ENCODE peak calls at places on chromosomes 16 and 17, in nine cellular contexts. P is osteoblast; J is CD8-positive, alpha-beta memory T cell; T is pancreas; Q is GM23248; G is heart right ventricle; X is neural progenitor cell; E is A549; B is AG10803. D is an unnamed sample.

GRCh38 chr16:85258166-85258565 is 145.9 kb upstream of the CIBAR2 start:
- DNase-seq in P (no peak), J (no peak), T (no peak), Q (no peak), G (no peak), X (no peak), E (no peak), B (no peak), D (no peak)

GRCh38 chr16:11848842-11849241 is 2.5 kb downstream of the RSL1D1 start:
- DNase-seq in P (no peak), J (no peak), T (no peak), Q (peak), G (no peak), X (no peak), E (no peak), B (peak), D (peak)

GRCh38 chr17:41618341-41619161 is 5.8 kb downstream of the KRT17 start:
- DNase-seq in P (peak), J (no peak), T (no peak), Q (no peak), G (no peak), X (no peak), E (no peak), B (no peak), D (no peak)

GRCh38 chr17:76532072-76532651 is 5.3 kb downstream of the CYGB start:
- DNase-seq in P (peak), J (no peak), T (no peak), Q (no peak), G (no peak), X (no peak), E (no peak), B (peak), D (no peak)

GRCh38 chr17:52235416-52235960 is 77.0 kb upstream of the CA10 start:
- DNase-seq in P (no peak), J (no peak), T (no peak), Q (no peak), G (no peak), X (no peak), E (no peak), B (no peak), D (peak)

GRCh38 chr17:58969156-58969555 is 137.5 kb downstream of the TRIM37 start:
- DNase-seq in P (no peak), J (no peak), T (no peak), Q (no peak), G (no peak), X (no peak), E (no peak), B (no peak), D (no peak)

GRCh38 chr16:83835972-83836566 is 28.3 kb downstream of the HSBP1 start:
- DNase-seq in P (peak), J (no peak), T (no peak), Q (peak), G (no peak), X (no peak), E (peak), B (peak), D (no peak)

GRCh38 chr17:42618442-42619150 is 9.1 kb downstream of the TUBG1 start:
- DNase-seq in P (no peak), J (no peak), T (peak), Q (no peak), G (peak), X (peak), E (peak), B (no peak), D (peak)

GRCh38 chr17:48558731-48559608 is 14.1 kb upstream of the HOXB2 start:
- DNase-seq in P (no peak), J (no peak), T (no peak), Q (no peak), G (no peak), X (no peak), E (no peak), B (no peak), D (no peak)
- H3K4me3 ChIP-seq in P (no peak), J (no peak), T (no peak), Q (no peak), G (no peak), X (no peak), E (no peak), B (peak), D (no peak)

DNA sequence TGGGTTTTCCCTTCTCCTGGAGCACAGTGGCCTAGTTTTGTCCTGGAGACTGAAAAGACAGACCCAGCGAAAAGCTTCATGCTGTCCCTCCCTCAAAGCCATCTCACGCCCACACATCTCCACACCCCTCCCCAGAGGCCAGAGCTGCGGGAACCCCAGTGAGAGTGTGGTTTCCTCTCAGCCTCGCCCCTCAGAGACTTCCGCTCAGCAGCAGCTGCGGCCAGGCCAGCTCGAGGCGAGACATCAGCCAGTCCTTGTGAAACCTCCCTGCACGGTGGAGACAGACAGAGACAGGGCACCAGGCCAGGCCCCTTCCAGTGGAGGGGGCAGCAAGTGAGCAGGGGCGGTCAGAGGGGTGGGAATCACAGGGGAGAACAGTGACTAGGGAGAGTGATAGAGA is 77.0 kb upstream of the TNRC6C start:
- DNase-seq in P (peak), J (peak), T (peak), Q (peak), G (peak), X (no peak), E (no peak), B (peak), D (peak)
- H3K4me3 ChIP-seq in P (peak), J (peak), T (no peak), Q (no peak), G (no peak), X (no peak), E (no peak), B (no peak), D (no peak)

DNA sequence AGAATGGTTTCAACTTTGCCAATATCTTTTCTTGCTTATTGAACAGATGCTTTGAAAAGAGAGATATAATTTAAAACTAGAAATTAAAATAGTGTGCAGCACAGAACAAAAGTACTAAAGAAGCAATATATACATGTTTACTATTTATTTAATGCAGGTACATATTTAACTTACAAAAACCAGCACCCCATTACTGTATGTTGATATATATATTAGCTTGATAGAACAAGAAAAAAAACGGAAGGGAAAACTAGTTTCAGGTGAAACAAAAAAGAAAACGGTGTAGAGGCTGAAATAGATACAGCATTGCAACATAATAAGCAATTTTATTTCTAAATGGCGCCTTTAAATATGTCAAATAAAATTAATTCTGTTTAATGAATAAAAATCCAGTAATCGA is 4.0 kb downstream of the HNF1B start:
- DNase-seq in P (no peak), J (no peak), T (no peak), Q (no peak), G (no peak), X (no peak), E (no peak), B (no peak), D (no peak)
- H3K4me3 ChIP-seq in P (no peak), J (no peak), T (peak), Q (no peak), G (no peak), X (no peak), E (peak), B (no peak), D (no peak)

DNA sequence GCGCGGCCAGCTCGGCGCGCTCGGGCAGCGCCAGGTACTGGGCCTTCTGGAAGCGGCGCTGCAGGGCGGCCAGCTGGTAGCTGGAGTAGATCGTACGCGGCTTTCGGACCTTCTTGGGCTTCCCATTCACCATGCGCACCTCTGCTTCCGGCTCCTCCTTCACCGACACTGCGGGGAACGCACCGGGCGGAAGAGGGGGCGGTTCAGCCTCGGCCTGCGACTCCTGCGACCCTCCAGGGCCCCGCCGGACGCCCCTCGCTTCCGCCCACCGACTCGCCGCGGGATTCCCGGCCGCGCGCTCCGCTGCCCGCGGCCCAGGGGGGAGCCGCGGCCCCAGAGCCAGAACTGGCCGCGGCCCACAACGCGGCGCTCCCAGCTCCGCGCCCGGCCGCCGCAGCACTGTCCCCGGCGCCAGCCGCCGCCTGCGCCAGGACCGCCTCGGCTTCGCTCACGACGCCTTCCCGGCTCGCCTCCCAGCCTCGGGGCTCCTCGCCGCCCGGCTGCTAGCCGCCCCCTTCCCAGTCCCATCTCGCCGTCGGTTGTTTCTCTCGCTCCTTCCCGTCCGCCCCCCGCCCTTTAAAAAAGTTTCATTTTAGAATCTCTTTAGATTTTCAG is 1.5 kb downstream of the DLX3 start:
- DNase-seq in P (peak), J (no peak), T (no peak), Q (peak), G (no peak), X (peak), E (no peak), B (no peak), D (peak)
- H3K4me3 ChIP-seq in P (peak), J (peak), T (peak), Q (peak), G (peak), X (peak), E (no peak), B (peak), D (peak)